ENCODE peak calls at places on chromosomes 6 and 20, in nine cellular contexts. One of them, this sample, is unnamed.

GRCh38 chr6:166278579-166279392 is 29.4 kb downstream of the PRR18 start:
- DNase-seq in H54: no peak
- DNase-seq in GM12878: no peak
- DNase-seq in ovary: no peak
- DNase-seq in heart left ventricle: no peak
- DNase-seq in IMR-90: no peak
- DNase-seq in adrenal gland: no peak
- DNase-seq in GM12891: no peak
- DNase-seq in A549: no peak
- DNase-seq in this sample: peak; percentile 6

GRCh38 chr6:142387997-142388815 is 86.4 kb downstream of the ADGRG6 start:
- DNase-seq in H54: no peak
- DNase-seq in GM12878: no peak
- DNase-seq in ovary: no peak
- DNase-seq in heart left ventricle: no peak
- DNase-seq in IMR-90: peak; percentile 74
- DNase-seq in adrenal gland: no peak
- DNase-seq in GM12891: no peak
- DNase-seq in A549: no peak
- DNase-seq in this sample: peak; percentile 4

GRCh38 chr6:159038914-159039884 is 5.6 kb downstream of the TAGAP start:
- DNase-seq in H54: no peak
- DNase-seq in GM12878: peak; percentile 86
- DNase-seq in ovary: no peak
- DNase-seq in heart left ventricle: no peak
- DNase-seq in IMR-90: peak; percentile 38
- DNase-seq in adrenal gland: no peak
- DNase-seq in GM12891: peak; percentile 38
- DNase-seq in A549: no peak
- DNase-seq in this sample: no peak

GRCh38 chr20:1526310-1526709 is 31.2 kb downstream of the SIRPD start:
- DNase-seq in H54: no peak
- DNase-seq in GM12878: no peak
- DNase-seq in ovary: no peak
- DNase-seq in heart left ventricle: no peak
- DNase-seq in IMR-90: no peak
- DNase-seq in adrenal gland: no peak
- DNase-seq in GM12891: no peak
- DNase-seq in A549: no peak
- DNase-seq in this sample: no peak

GRCh38 chr6:161480416-161481165 is 206.7 kb upstream of the AGPAT4 start:
- DNase-seq in H54: no peak
- DNase-seq in GM12878: no peak
- DNase-seq in ovary: no peak
- DNase-seq in heart left ventricle: no peak
- DNase-seq in IMR-90: no peak
- DNase-seq in adrenal gland: no peak
- DNase-seq in GM12891: no peak
- DNase-seq in A549: no peak
- DNase-seq in this sample: no peak

GRCh38 chr6:52288216-52288615 is 3.7 kb upstream of the MCM3 start:
- DNase-seq in H54: no peak
- DNase-seq in GM12878: no peak
- DNase-seq in ovary: no peak
- DNase-seq in heart left ventricle: no peak
- DNase-seq in IMR-90: no peak
- DNase-seq in adrenal gland: no peak
- DNase-seq in GM12891: no peak
- DNase-seq in A549: no peak
- DNase-seq in this sample: no peak

GRCh38 chr6:170023620-170024521 is 267.0 kb downstream of the DLL1 start:
- DNase-seq in H54: no peak
- DNase-seq in GM12878: no peak
- DNase-seq in ovary: no peak
- DNase-seq in heart left ventricle: peak; percentile 39
- DNase-seq in IMR-90: no peak
- DNase-seq in adrenal gland: no peak
- DNase-seq in GM12891: no peak
- DNase-seq in A549: no peak
- DNase-seq in this sample: no peak

GRCh38 chr6:160337301-160337700 is 10.9 kb upstream of the SLC22A3 start:
- DNase-seq in H54: peak; percentile 19
- DNase-seq in GM12878: no peak
- DNase-seq in ovary: no peak
- DNase-seq in heart left ventricle: no peak
- DNase-seq in IMR-90: no peak
- DNase-seq in adrenal gland: no peak
- DNase-seq in GM12891: no peak
- DNase-seq in A549: no peak
- DNase-seq in this sample: no peak

GRCh38 chr20:34114809-34115208 is 2.8 kb upstream of the EIF2S2 start:
- DNase-seq in H54: no peak
- DNase-seq in GM12878: no peak
- DNase-seq in ovary: no peak
- DNase-seq in heart left ventricle: no peak
- DNase-seq in IMR-90: no peak
- DNase-seq in adrenal gland: no peak
- DNase-seq in GM12891: no peak
- DNase-seq in A549: no peak
- DNase-seq in this sample: no peak

GRCh38 chr6:56889492-56889891 is 65.4 kb upstream of the BEND6 start:
- DNase-seq in H54: no peak
- DNase-seq in GM12878: no peak
- DNase-seq in ovary: no peak
- DNase-seq in heart left ventricle: no peak
- DNase-seq in IMR-90: no peak
- DNase-seq in adrenal gland: no peak
- DNase-seq in GM12891: no peak
- DNase-seq in A549: no peak
- DNase-seq in this sample: no peak

GRCh38 chr6:54813901-54814300 is 32.7 kb upstream of the FAM83B start:
- DNase-seq in H54: no peak
- DNase-seq in GM12878: no peak
- DNase-seq in ovary: no peak
- DNase-seq in heart left ventricle: no peak
- DNase-seq in IMR-90: peak; percentile 68
- DNase-seq in adrenal gland: no peak
- DNase-seq in GM12891: no peak
- DNase-seq in A549: no peak
- DNase-seq in this sample: no peak

GRCh38 chr6:133549252-133549925 is 308.2 kb downstream of the EYA4 start:
- DNase-seq in H54: no peak
- DNase-seq in GM12878: no peak
- DNase-seq in ovary: no peak
- DNase-seq in heart left ventricle: no peak
- DNase-seq in IMR-90: no peak
- DNase-seq in adrenal gland: no peak
- DNase-seq in GM12891: no peak
- DNase-seq in A549: no peak
- DNase-seq in this sample: no peak

GRCh38 chr20:44109951-44110361 is 77.0 kb downstream of the JPH2 start:
- DNase-seq in H54: no peak
- DNase-seq in GM12878: no peak
- DNase-seq in ovary: no peak
- DNase-seq in heart left ventricle: no peak
- DNase-seq in IMR-90: no peak
- DNase-seq in adrenal gland: no peak
- DNase-seq in GM12891: no peak
- DNase-seq in A549: no peak
- DNase-seq in this sample: no peak

GRCh38 chr20:3312940-3313656 is 74.1 kb upstream of the SLC4A11 start:
- DNase-seq in H54: no peak
- DNase-seq in GM12878: no peak
- DNase-seq in ovary: no peak
- DNase-seq in heart left ventricle: no peak
- DNase-seq in IMR-90: peak; percentile 53
- DNase-seq in adrenal gland: peak; percentile 58
- DNase-seq in GM12891: no peak
- DNase-seq in A549: peak; percentile 24
- DNase-seq in this sample: peak; percentile 74

GRCh38 chr6:41975276-41975675 is 33.7 kb upstream of the CCND3 start:
- DNase-seq in H54: no peak
- DNase-seq in GM12878: no peak
- DNase-seq in ovary: no peak
- DNase-seq in heart left ventricle: no peak
- DNase-seq in IMR-90: no peak
- DNase-seq in adrenal gland: no peak
- DNase-seq in GM12891: no peak
- DNase-seq in A549: no peak
- DNase-seq in this sample: no peak

GRCh38 chr6:16759646-16760535 is 1.4 kb downstream of the ATXN1 start:
- DNase-seq in H54: peak; percentile 60
- DNase-seq in GM12878: no peak
- DNase-seq in ovary: peak; percentile 88
- DNase-seq in heart left ventricle: peak; percentile 94
- DNase-seq in IMR-90: peak; percentile 84
- DNase-seq in adrenal gland: peak; percentile 93
- DNase-seq in GM12891: peak; percentile 46
- DNase-seq in A549: peak; percentile 43
- DNase-seq in this sample: peak; percentile 70
- TF ChIP-seq POLR2A in H54: peak; percentile 76
- TF ChIP-seq POLR2A in GM12878: peak; percentile 80
- TF ChIP-seq POLR2A in ovary: peak; percentile 49
- TF ChIP-seq POLR2A in heart left ventricle: no peak
- TF ChIP-seq POLR2A in IMR-90: peak; percentile 87
- TF ChIP-seq POLR2A in adrenal gland: peak; percentile 99
- TF ChIP-seq POLR2A in GM12891: peak; percentile 54
- TF ChIP-seq POLR2A in A549: peak; percentile 34
- TF ChIP-seq POLR2A in this sample: no peak

GRCh38 chr20:37285664-37286374 is 3.6 kb upstream of the MANBAL start:
- DNase-seq in H54: no peak
- DNase-seq in GM12878: no peak
- DNase-seq in ovary: no peak
- DNase-seq in heart left ventricle: no peak
- DNase-seq in IMR-90: no peak
- DNase-seq in adrenal gland: no peak
- DNase-seq in GM12891: no peak
- DNase-seq in A549: no peak
- DNase-seq in this sample: no peak

GRCh38 chr20:37279820-37280219 is 9.6 kb upstream of the MANBAL start:
- DNase-seq in H54: no peak
- DNase-seq in GM12878: no peak
- DNase-seq in ovary: no peak
- DNase-seq in heart left ventricle: no peak
- DNase-seq in IMR-90: no peak
- DNase-seq in adrenal gland: no peak
- DNase-seq in GM12891: no peak
- DNase-seq in A549: no peak
- DNase-seq in this sample: no peak

GRCh38 chr20:37284691-37285124 is 4.7 kb upstream of the MANBAL start:
- DNase-seq in H54: no peak
- DNase-seq in GM12878: no peak
- DNase-seq in ovary: no peak
- DNase-seq in heart left ventricle: no peak
- DNase-seq in IMR-90: no peak
- DNase-seq in adrenal gland: no peak
- DNase-seq in GM12891: no peak
- DNase-seq in A549: no peak
- DNase-seq in this sample: no peak

GRCh38 chr20:37282558-37282957 is 6.9 kb upstream of the MANBAL start:
- DNase-seq in H54: no peak
- DNase-seq in GM12878: no peak
- DNase-seq in ovary: no peak
- DNase-seq in heart left ventricle: no peak
- DNase-seq in IMR-90: peak; percentile 81
- DNase-seq in adrenal gland: no peak
- DNase-seq in GM12891: no peak
- DNase-seq in A549: no peak
- DNase-seq in this sample: peak; percentile 15

DNA sequence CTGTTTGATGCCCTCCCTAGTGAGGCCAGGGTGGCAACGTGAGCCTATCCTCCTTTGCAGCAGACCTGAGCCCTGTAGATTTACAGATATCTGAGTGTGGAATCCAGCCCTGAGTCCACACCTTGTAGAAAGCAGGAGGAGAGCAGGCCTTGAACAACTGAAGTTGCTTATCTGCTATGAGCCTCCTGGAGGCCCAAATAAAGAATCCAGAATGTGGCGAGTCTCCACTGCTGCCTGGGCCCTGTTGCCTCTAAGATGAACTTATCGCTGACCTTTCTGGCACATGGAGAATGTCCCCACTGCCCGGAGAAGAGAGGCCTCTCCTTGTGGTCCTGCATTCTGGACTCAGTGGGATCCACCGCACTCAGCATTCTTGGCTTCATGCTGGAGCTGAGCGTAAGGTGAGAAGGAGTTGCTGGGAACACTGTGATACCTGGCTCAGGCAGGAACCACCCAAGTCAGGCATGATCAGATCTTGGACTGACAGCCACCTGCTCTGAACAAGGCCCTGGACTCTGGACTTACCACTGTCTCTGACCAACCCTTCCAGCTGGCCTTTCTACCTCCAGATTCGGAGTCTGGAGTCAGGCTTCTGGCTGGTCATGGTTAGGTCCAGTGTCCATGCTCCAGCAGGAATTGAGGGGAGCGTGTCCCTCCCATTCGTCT is 5.8 kb upstream of the MANBAL start:
- DNase-seq in H54: no peak
- DNase-seq in GM12878: no peak
- DNase-seq in ovary: no peak
- DNase-seq in heart left ventricle: no peak
- DNase-seq in IMR-90: no peak
- DNase-seq in adrenal gland: no peak
- DNase-seq in GM12891: no peak
- DNase-seq in A549: no peak
- DNase-seq in this sample: no peak
- TF ChIP-seq POLR2A in H54: no peak
- TF ChIP-seq POLR2A in GM12878: no peak
- TF ChIP-seq POLR2A in ovary: no peak
- TF ChIP-seq POLR2A in heart left ventricle: no peak
- TF ChIP-seq POLR2A in IMR-90: no peak
- TF ChIP-seq POLR2A in adrenal gland: no peak
- TF ChIP-seq POLR2A in GM12891: no peak
- TF ChIP-seq POLR2A in A549: no peak
- TF ChIP-seq POLR2A in this sample: no peak

GRCh38 chr6:36129889-36130671 is at the start of gene MAPK13:
- DNase-seq in H54: no peak
- DNase-seq in GM12878: no peak
- DNase-seq in ovary: no peak
- DNase-seq in heart left ventricle: no peak
- DNase-seq in IMR-90: peak; percentile 40
- DNase-seq in adrenal gland: no peak
- DNase-seq in GM12891: peak; percentile 44
- DNase-seq in A549: no peak
- DNase-seq in this sample: no peak
- TF ChIP-seq POLR2A in H54: no peak
- TF ChIP-seq POLR2A in GM12878: peak; percentile 34
- TF ChIP-seq POLR2A in ovary: no peak
- TF ChIP-seq POLR2A in heart left ventricle: no peak
- TF ChIP-seq POLR2A in IMR-90: no peak
- TF ChIP-seq POLR2A in adrenal gland: peak; percentile 37
- TF ChIP-seq POLR2A in GM12891: no peak
- TF ChIP-seq POLR2A in A549: no peak
- TF ChIP-seq POLR2A in this sample: no peak

DNA sequence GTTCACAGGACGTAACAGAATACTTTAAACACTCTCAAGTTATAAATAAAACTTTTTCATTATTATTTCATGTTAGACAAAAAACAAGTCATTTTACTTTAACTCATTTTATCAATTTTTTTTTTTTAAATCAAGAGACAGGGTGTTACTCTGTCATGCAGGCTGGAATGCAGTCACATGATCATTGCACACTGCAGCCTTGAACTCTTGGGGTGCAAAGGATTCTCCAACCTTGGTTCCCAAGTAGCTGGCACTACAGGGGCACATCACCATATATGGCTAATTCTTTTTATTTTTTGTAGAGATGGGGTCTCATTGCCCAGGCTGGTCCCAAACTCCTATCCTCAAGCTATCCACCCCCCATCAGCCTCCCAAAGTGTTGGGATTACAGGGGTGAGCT is 14.2 kb downstream of the PLN start:
- DNase-seq in H54: no peak
- DNase-seq in GM12878: no peak
- DNase-seq in ovary: no peak
- DNase-seq in heart left ventricle: no peak
- DNase-seq in IMR-90: no peak
- DNase-seq in adrenal gland: peak; percentile 22
- DNase-seq in GM12891: no peak
- DNase-seq in A549: no peak
- DNase-seq in this sample: no peak
- TF ChIP-seq POLR2A in H54: no peak
- TF ChIP-seq POLR2A in GM12878: no peak
- TF ChIP-seq POLR2A in ovary: no peak
- TF ChIP-seq POLR2A in heart left ventricle: no peak
- TF ChIP-seq POLR2A in IMR-90: no peak
- TF ChIP-seq POLR2A in adrenal gland: no peak
- TF ChIP-seq POLR2A in GM12891: no peak
- TF ChIP-seq POLR2A in A549: no peak
- TF ChIP-seq POLR2A in this sample: no peak